ENCODE peak calls at places on chromosomes 7 and 10, in five cellular contexts. E, P, M, F and R are unnamed samples.
A peak's percentile ranks its signal among the peaks of the same experiment; 100 is the strongest.

GRCh38 chr7:77457779-77458178 is 41.6 kb upstream of the GSAP start:
- DNase-seq in E (no peak), P (no peak), F (no peak), M (no peak), R (no peak)

GRCh38 chr10:44897049-44897448 is 14.1 kb upstream of the TMEM72 start:
- DNase-seq in F (no peak), P (no peak), E (no peak), M (no peak), R (no peak)

GRCh38 chr10:117373848-117374505 is 1.3 kb downstream of the PDZD8 start:
- DNase-seq in P (peak; percentile 25), E (no peak), F (no peak), M (peak; percentile 84), R (no peak)

GRCh38 chr7:136183981-136184380 is 206.8 kb upstream of the MTPN start:
- DNase-seq in E (no peak), M (no peak), P (no peak), F (no peak), R (no peak)

GRCh38 chr7:49911906-49912305 is 138.5 kb downstream of the VWC2 start:
- DNase-seq in M (no peak), E (no peak), F (no peak), P (no peak), R (no peak)

GRCh38 chr7:139159900-139160675 is 50.6 kb upstream of the ZC3HAV1 start:
- DNase-seq in F (peak; percentile 1), E (no peak), M (no peak), P (no peak), R (no peak)

GRCh38 chr10:36725581-36726520 is 399.5 kb upstream of the ANKRD30A start:
- DNase-seq in F (no peak), P (no peak), M (no peak), E (no peak), R (peak; percentile 71)

GRCh38 chr7:132501956-132502355 is 74.3 kb downstream of the PLXNA4 start:
- DNase-seq in M (no peak), F (no peak), E (no peak), P (no peak), R (no peak)

GRCh38 chr10:95464280-95464679 is 96.9 kb downstream of the SORBS1 start:
- DNase-seq in E (no peak), F (no peak), P (no peak), M (no peak), R (no peak)

GRCh38 chr7:126803060-126803665 is 449.6 kb downstream of the GRM8 start:
- DNase-seq in M (peak; percentile 53), F (peak; percentile 68), P (peak; percentile 50), E (peak; percentile 53), R (no peak)

GRCh38 chr10:74202356-74202755 is 51.3 kb downstream of the ADK start:
- DNase-seq in F (no peak), M (no peak), E (no peak), P (no peak), R (no peak)

GRCh38 chr7:56091591-56091990 is 1.2 kb downstream of the PHKG1 start:
- DNase-seq in M (no peak), F (no peak), P (peak; percentile 26), E (no peak), R (peak; percentile 62)

GRCh38 chr10:4825868-4826787 is at the start of gene AKR1E2:
- DNase-seq in M (peak; percentile 77), F (peak; percentile 83), E (no peak), P (peak; percentile 64), R (peak; percentile 80)
- TF ChIP-seq POLR2A in M (peak; percentile 26), F (no peak), E (no peak), P (peak; percentile 3), R (no peak)

GRCh38 chr7:100825215-100825671 is 2.1 kb downstream of the EPHB4 start:
- DNase-seq in E (no peak), M (peak; percentile 51), P (peak; percentile 53), F (no peak), R (no peak)

GRCh38 chr7:100824499-100825214 is 2.7 kb downstream of the EPHB4 start:
- DNase-seq in F (no peak), M (peak; percentile 50), P (no peak), E (no peak), R (no peak)

GRCh38 chr7:100826546-100827329 is 585 bp downstream of the EPHB4 start:
- DNase-seq in P (peak; percentile 49), E (no peak), M (peak; percentile 52), F (no peak), R (no peak)

GRCh38 chr7:100827330-100828226 is at the start of gene EPHB4:
- DNase-seq in F (peak; percentile 77), E (no peak), M (peak; percentile 96), P (peak; percentile 90), R (peak; percentile 64)

DNA sequence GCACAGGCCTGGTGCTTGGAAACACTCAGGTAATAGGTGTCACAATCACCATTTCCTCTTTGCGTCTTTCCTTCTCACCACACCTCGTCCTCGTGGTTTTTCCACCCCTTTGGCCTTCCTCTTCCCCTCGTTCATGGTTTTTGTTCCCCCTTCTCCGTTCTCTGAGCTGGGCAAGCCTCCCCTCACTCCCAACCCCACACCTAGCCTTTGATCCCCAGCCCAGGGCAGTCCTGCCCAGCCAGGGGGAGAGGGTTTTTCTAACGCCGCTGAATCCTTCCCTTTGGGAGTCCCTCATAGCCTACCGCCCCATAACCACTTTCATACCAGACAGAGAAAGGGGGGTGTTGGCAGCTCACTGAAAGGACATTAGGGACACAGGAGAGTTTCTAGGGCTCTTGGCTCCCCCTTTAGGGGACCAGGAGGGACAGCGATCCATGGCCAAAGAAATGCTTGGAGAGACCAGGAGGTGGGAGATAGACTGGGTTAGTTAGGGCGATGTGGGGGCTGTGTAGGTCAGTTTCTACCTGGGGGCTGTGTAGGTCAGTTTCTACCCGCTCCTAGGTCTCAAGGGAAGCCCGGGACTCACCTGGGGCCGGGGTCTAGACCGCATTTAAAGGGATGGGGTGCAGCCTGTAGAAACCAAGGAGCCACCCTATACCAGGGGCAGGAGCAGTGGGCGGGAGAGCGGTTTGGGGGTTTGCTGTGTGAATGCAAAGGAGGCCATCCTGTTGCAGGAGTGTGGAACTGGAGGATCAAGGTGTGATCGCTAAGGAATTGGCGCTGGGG is 1.4 kb downstream of the EPHB4 start:
- DNase-seq in E (no peak), P (no peak), M (no peak), F (no peak), R (no peak)
- H3K4me3 ChIP-seq in E (no peak overlapping the region), P (peak overlapping the region; percentile 71), M (peak overlapping the region; percentile 70), F (peak overlapping the region; percentile 64), R (peak overlapping the region; percentile 66)

DNA sequence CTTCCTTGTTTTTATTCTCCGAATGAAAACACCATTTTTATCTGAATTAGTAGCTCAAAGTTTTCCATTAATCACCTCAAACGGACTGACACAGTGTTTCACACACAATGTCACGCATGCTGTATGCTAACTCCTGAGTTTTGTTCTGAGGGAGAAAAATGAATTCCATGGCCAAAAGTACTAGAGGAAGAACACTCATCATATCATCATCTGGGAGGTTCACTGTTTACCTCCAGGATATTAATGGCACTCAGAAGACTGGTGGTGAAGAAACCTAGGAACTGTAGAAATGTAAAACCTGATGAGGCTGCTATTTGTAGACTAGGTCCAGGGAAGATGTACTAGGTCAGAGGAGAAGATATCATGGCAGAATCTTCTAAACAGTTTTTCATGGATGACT is 395.6 kb upstream of the ETV1 start:
- DNase-seq in P (no peak), M (no peak), F (no peak), E (no peak), R (no peak)
- H3K9me3 ChIP-seq in P (no peaks in the 10 kb centered on the region), M (no peaks in the 10 kb centered on the region), F (no peaks in the 10 kb centered on the region), E (no peaks in the 10 kb centered on the region), R (no peaks in the 10 kb centered on the region)

GRCh38 chr7:73718905-73719805 is at the start of gene STX1A:
- DNase-seq in P (peak; percentile 54), E (no peak), M (peak; percentile 75), F (no peak), R (peak; percentile 43)
- TF ChIP-seq POLR2A in P (peak; percentile 73), E (peak; percentile 62), M (peak; percentile 33), F (peak; percentile 28), R (no peak)

DNA sequence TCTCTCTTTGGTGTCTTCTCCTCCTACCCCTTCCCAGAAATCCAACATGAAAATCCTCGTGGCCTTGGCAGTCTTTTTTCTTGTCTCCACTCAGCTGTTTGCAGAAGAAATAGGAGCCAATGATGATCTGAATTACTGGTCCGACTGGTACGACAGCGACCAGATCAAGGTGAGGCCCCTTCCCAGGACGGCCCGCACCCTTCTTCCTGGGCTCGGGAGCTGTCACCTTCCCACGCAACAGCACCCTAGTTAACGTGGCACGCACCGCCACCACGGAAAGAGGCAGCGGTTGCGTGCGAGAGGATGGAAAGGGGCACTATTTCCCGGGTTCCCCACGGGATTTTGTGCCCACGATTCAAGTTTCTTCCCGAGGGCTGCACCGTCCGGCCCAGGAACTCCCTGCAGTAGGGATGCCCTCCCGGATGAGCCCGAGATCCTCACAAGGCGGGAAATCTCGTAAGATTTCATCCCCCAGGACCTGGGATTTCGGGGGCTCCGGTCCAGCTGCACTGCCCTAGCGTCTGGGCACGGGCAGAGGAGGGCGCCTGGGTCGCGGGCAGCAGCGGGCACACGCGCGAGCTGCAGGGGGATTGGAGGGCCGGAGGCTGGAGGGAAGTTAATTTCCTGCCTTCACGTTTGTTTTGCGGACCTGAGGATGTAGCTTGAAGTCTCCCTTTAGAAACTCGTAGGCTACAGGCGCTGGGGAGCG is 835 bp downstream of the TAC1 start:
- DNase-seq in P (no peak), M (no peak), E (no peak), F (no peak), R (no peak)
- H3K4me3 ChIP-seq in P (no peak overlapping the region), M (no peak overlapping the region), E (no peak overlapping the region), F (no peak overlapping the region), R (no peak overlapping the region)

GRCh38 chr10:133459454-133460207 is 5.9 kb downstream of the SCART1 start:
- DNase-seq in P (no peak), F (no peak), E (no peak), M (no peak), R (no peak)

GRCh38 chr10:133460208-133460769 is 6.5 kb downstream of the SCART1 start:
- DNase-seq in M (no peak), E (no peak), F (no peak), P (no peak), R (no peak)

GRCh38 chr10:133461027-133461426 is 7.3 kb downstream of the SCART1 start:
- DNase-seq in E (no peak), P (no peak), F (no peak), M (no peak), R (no peak)

GRCh38 chr10:133462512-133463305 is 9.0 kb downstream of the SCART1 start:
- DNase-seq in E (no peak), M (no peak), P (no peak), F (no peak), R (no peak)

DNA sequence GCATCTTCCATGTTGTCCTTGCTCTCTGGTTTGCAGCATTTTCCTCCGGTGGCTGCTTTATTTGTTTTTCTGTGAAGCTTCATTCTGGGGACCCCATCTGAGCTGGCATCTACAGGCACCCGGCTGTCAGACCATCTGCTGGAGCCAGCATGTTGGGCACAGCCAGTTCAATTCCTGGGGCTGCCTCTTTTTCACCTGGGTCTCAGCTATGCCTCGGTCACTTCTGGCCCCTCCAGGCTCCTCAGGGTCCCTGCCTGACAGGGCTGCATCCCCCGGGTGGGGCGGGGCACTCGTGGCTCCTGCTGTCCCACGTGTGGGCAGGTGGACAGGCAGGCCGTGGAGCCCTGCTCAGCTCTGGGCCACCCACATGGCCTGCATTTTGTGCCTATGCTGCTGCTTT is 8.1 kb downstream of the SCART1 start:
- DNase-seq in M (no peak), E (no peak), F (no peak), P (no peak), R (no peak)
- H3K9me3 ChIP-seq in M (no peaks in the 10 kb centered on the region), E (no peaks in the 10 kb centered on the region), F (no peaks in the 10 kb centered on the region), P (no peaks in the 10 kb centered on the region), R (no peaks in the 10 kb centered on the region)